ENCODE peak calls at places on chromosomes 16 and 17, in nine cellular contexts. One of them, this sample, is unnamed.

GRCh38 chr16:58096249-58096648 is 32.9 kb downstream of the CFAP20 start:
- DNase-seq in pons: no peak
- DNase-seq in heart right ventricle: no peak
- DNase-seq in central memory CD8-positive, alpha-beta T cell: no peak
- DNase-seq in activated CD4-positive, CD25-positive, alpha-beta regulatory T cell: no peak
- DNase-seq in fibroblast of mammary gland: no peak
- DNase-seq in iPS DF 6.9: no peak
- DNase-seq in memory B cell: no peak
- DNase-seq in lower leg skin: no peak
- DNase-seq in this sample: no peak

GRCh38 chr16:87791295-87792204 is 25.8 kb upstream of the KLHDC4 start:
- DNase-seq in pons: peak; percentile 93
- DNase-seq in heart right ventricle: no peak
- DNase-seq in central memory CD8-positive, alpha-beta T cell: no peak
- DNase-seq in activated CD4-positive, CD25-positive, alpha-beta regulatory T cell: no peak
- DNase-seq in fibroblast of mammary gland: no peak
- DNase-seq in iPS DF 6.9: no peak
- DNase-seq in memory B cell: no peak
- DNase-seq in lower leg skin: no peak
- DNase-seq in this sample: peak; percentile 79

GRCh38 chr16:56576585-56577299 is 11.9 kb downstream of the MT4 start:
- DNase-seq in pons: peak; percentile 20
- DNase-seq in heart right ventricle: peak; percentile 78
- DNase-seq in central memory CD8-positive, alpha-beta T cell: peak; percentile 81
- DNase-seq in activated CD4-positive, CD25-positive, alpha-beta regulatory T cell: peak; percentile 77
- DNase-seq in fibroblast of mammary gland: peak; percentile 62
- DNase-seq in iPS DF 6.9: peak; percentile 73
- DNase-seq in memory B cell: peak; percentile 76
- DNase-seq in lower leg skin: peak; percentile 96
- DNase-seq in this sample: peak; percentile 77

GRCh38 chr17:45022655-45023339 is 28.6 kb downstream of the DCAKD start:
- DNase-seq in pons: no peak
- DNase-seq in heart right ventricle: no peak
- DNase-seq in central memory CD8-positive, alpha-beta T cell: no peak
- DNase-seq in activated CD4-positive, CD25-positive, alpha-beta regulatory T cell: no peak
- DNase-seq in fibroblast of mammary gland: no peak
- DNase-seq in iPS DF 6.9: no peak
- DNase-seq in memory B cell: no peak
- DNase-seq in lower leg skin: no peak
- DNase-seq in this sample: no peak

GRCh38 chr17:72518810-72519597 is 398.2 kb downstream of the SOX9 start:
- DNase-seq in pons: no peak
- DNase-seq in heart right ventricle: no peak
- DNase-seq in central memory CD8-positive, alpha-beta T cell: no peak
- DNase-seq in activated CD4-positive, CD25-positive, alpha-beta regulatory T cell: no peak
- DNase-seq in fibroblast of mammary gland: no peak
- DNase-seq in iPS DF 6.9: no peak
- DNase-seq in memory B cell: no peak
- DNase-seq in lower leg skin: no peak
- DNase-seq in this sample: no peak

GRCh38 chr16:18788828-18789514 is 1.2 kb downstream of the RPS15A start:
- DNase-seq in pons: no peak
- DNase-seq in heart right ventricle: no peak
- DNase-seq in central memory CD8-positive, alpha-beta T cell: no peak
- DNase-seq in activated CD4-positive, CD25-positive, alpha-beta regulatory T cell: no peak
- DNase-seq in fibroblast of mammary gland: peak; percentile 36
- DNase-seq in iPS DF 6.9: no peak
- DNase-seq in memory B cell: no peak
- DNase-seq in lower leg skin: no peak
- DNase-seq in this sample: no peak

GRCh38 chr17:72517413-72518237 is 396.8 kb downstream of the SOX9 start:
- DNase-seq in pons: no peak
- DNase-seq in heart right ventricle: no peak
- DNase-seq in central memory CD8-positive, alpha-beta T cell: no peak
- DNase-seq in activated CD4-positive, CD25-positive, alpha-beta regulatory T cell: no peak
- DNase-seq in fibroblast of mammary gland: no peak
- DNase-seq in iPS DF 6.9: no peak
- DNase-seq in memory B cell: no peak
- DNase-seq in lower leg skin: no peak
- DNase-seq in this sample: no peak

GRCh38 chr16:86911311-86911999 is 333.1 kb downstream of the FOXL1 start:
- DNase-seq in pons: no peak
- DNase-seq in heart right ventricle: no peak
- DNase-seq in central memory CD8-positive, alpha-beta T cell: no peak
- DNase-seq in activated CD4-positive, CD25-positive, alpha-beta regulatory T cell: no peak
- DNase-seq in fibroblast of mammary gland: no peak
- DNase-seq in iPS DF 6.9: no peak
- DNase-seq in memory B cell: no peak
- DNase-seq in lower leg skin: no peak
- DNase-seq in this sample: no peak

GRCh38 chr16:47461598-47462266 is 601 bp downstream of the PHKB start:
- DNase-seq in pons: peak; percentile 51
- DNase-seq in heart right ventricle: no peak
- DNase-seq in central memory CD8-positive, alpha-beta T cell: no peak
- DNase-seq in activated CD4-positive, CD25-positive, alpha-beta regulatory T cell: no peak
- DNase-seq in fibroblast of mammary gland: peak; percentile 72
- DNase-seq in iPS DF 6.9: no peak
- DNase-seq in memory B cell: peak; percentile 4
- DNase-seq in lower leg skin: no peak
- DNase-seq in this sample: no peak

GRCh38 chr17:46889992-46890564 is 32.9 kb upstream of the GOSR2 start:
- DNase-seq in pons: no peak
- DNase-seq in heart right ventricle: no peak
- DNase-seq in central memory CD8-positive, alpha-beta T cell: no peak
- DNase-seq in activated CD4-positive, CD25-positive, alpha-beta regulatory T cell: no peak
- DNase-seq in fibroblast of mammary gland: no peak
- DNase-seq in iPS DF 6.9: no peak
- DNase-seq in memory B cell: no peak
- DNase-seq in lower leg skin: no peak
- DNase-seq in this sample: no peak

GRCh38 chr16:27495191-27495590 is 54.5 kb downstream of the GTF3C1 start:
- DNase-seq in pons: no peak
- DNase-seq in heart right ventricle: no peak
- DNase-seq in central memory CD8-positive, alpha-beta T cell: no peak
- DNase-seq in activated CD4-positive, CD25-positive, alpha-beta regulatory T cell: no peak
- DNase-seq in fibroblast of mammary gland: peak; percentile 73
- DNase-seq in iPS DF 6.9: no peak
- DNase-seq in memory B cell: no peak
- DNase-seq in lower leg skin: no peak
- DNase-seq in this sample: no peak

GRCh38 chr17:5662409-5663150 is 78.3 kb upstream of the NLRP1 start:
- DNase-seq in pons: no peak
- DNase-seq in heart right ventricle: no peak
- DNase-seq in central memory CD8-positive, alpha-beta T cell: no peak
- DNase-seq in activated CD4-positive, CD25-positive, alpha-beta regulatory T cell: no peak
- DNase-seq in fibroblast of mammary gland: no peak
- DNase-seq in iPS DF 6.9: no peak
- DNase-seq in memory B cell: no peak
- DNase-seq in lower leg skin: peak; percentile 69
- DNase-seq in this sample: no peak

GRCh38 chr16:72921106-72921505 is 126.8 kb downstream of the ZFHX3 start:
- DNase-seq in pons: no peak
- DNase-seq in heart right ventricle: no peak
- DNase-seq in central memory CD8-positive, alpha-beta T cell: no peak
- DNase-seq in activated CD4-positive, CD25-positive, alpha-beta regulatory T cell: no peak
- DNase-seq in fibroblast of mammary gland: no peak
- DNase-seq in iPS DF 6.9: no peak
- DNase-seq in memory B cell: no peak
- DNase-seq in lower leg skin: no peak
- DNase-seq in this sample: no peak

GRCh38 chr16:4109250-4109736 is 6.9 kb downstream of the ADCY9 start:
- DNase-seq in pons: no peak
- DNase-seq in heart right ventricle: no peak
- DNase-seq in central memory CD8-positive, alpha-beta T cell: no peak
- DNase-seq in activated CD4-positive, CD25-positive, alpha-beta regulatory T cell: no peak
- DNase-seq in fibroblast of mammary gland: no peak
- DNase-seq in iPS DF 6.9: no peak
- DNase-seq in memory B cell: no peak
- DNase-seq in lower leg skin: no peak
- DNase-seq in this sample: no peak

GRCh38 chr16:81637336-81638235 is 141.5 kb upstream of the PLCG2 start:
- DNase-seq in pons: no peak
- DNase-seq in heart right ventricle: no peak
- DNase-seq in central memory CD8-positive, alpha-beta T cell: no peak
- DNase-seq in activated CD4-positive, CD25-positive, alpha-beta regulatory T cell: no peak
- DNase-seq in fibroblast of mammary gland: no peak
- DNase-seq in iPS DF 6.9: no peak
- DNase-seq in memory B cell: no peak
- DNase-seq in lower leg skin: no peak
- DNase-seq in this sample: no peak

GRCh38 chr17:78789663-78790181 is 7.6 kb upstream of the CYTH1 start:
- DNase-seq in pons: no peak
- DNase-seq in heart right ventricle: peak; percentile 85
- DNase-seq in central memory CD8-positive, alpha-beta T cell: no peak
- DNase-seq in activated CD4-positive, CD25-positive, alpha-beta regulatory T cell: no peak
- DNase-seq in fibroblast of mammary gland: peak; percentile 67
- DNase-seq in iPS DF 6.9: no peak
- DNase-seq in memory B cell: no peak
- DNase-seq in lower leg skin: peak; percentile 96
- DNase-seq in this sample: peak; percentile 86

This sample was measured in left lobe of liver.